ENCODE peak calls at places on chromosomes 3 and 15, in nine cellular contexts. V, P, F, G, J, U, H, Z and Y are unnamed samples.

GRCh38 chr3:101829066-101829830 is 20.1 kb upstream of the NFKBIZ start:
- DNase-seq in V (peak; percentile 49), P (peak; percentile 70), F (no peak), G (no peak), J (no peak), U (no peak), H (peak; percentile 66), Z (peak; percentile 74), Y (no peak)

GRCh38 chr3:184322731-184323487 is 8.5 kb downstream of the EIF4G1 start:
- DNase-seq in V (no peak), P (no peak), F (no peak), G (no peak), J (no peak), U (no peak), H (no peak), Z (peak; percentile 44), Y (no peak)

GRCh38 chr3:65871305-65872141 is 167.2 kb downstream of the MAGI1 start:
- DNase-seq in V (peak; percentile 52), P (no peak), F (no peak), G (peak; percentile 50), J (peak; percentile 73), U (no peak), H (no peak), Z (no peak), Y (peak; percentile 55)

GRCh38 chr3:194952882-194953281 is 267.2 kb downstream of the FAM43A start:
- DNase-seq in V (no peak), P (no peak), F (no peak), G (peak; percentile 21), J (peak; percentile 65), U (no peak), H (no peak), Z (no peak), Y (no peak)

GRCh38 chr3:114260152-114260551 is 22.8 kb upstream of the ZNF80 start:
- DNase-seq in V (no peak), P (no peak), F (no peak), G (no peak), J (no peak), U (no peak), H (no peak), Z (no peak), Y (no peak)

GRCh38 chr15:101148881-101149664 is 102.8 kb downstream of the CHSY1 start:
- DNase-seq in V (no peak), P (peak; percentile 37), F (no peak), G (peak; percentile 73), J (peak; percentile 90), U (no peak), H (no peak), Z (peak; percentile 51), Y (no peak)

GRCh38 chr3:46076606-46077005 is 49.3 kb upstream of the XCR1 start:
- DNase-seq in V (peak; percentile 14), P (no peak), F (peak; percentile 72), G (peak; percentile 13), J (no peak), U (no peak), H (peak; percentile 60), Z (peak; percentile 37), Y (no peak)

GRCh38 chr3:97860364-97860763 is 38.6 kb downstream of the CRYBG3 start:
- DNase-seq in V (no peak), P (no peak), F (no peak), G (no peak), J (no peak), U (no peak), H (no peak), Z (no peak), Y (no peak)

GRCh38 chr15:51708013-51708412 is 26.7 kb downstream of the SCG3 start:
- DNase-seq in V (no peak), P (no peak), F (no peak), G (no peak), J (no peak), U (no peak), H (no peak), Z (no peak), Y (no peak)

GRCh38 chr3:162134571-162134970 is 638.0 kb downstream of the OTOL1 start:
- DNase-seq in V (no peak), P (peak; percentile 16), F (peak; percentile 58), G (no peak), J (no peak), U (no peak), H (no peak), Z (no peak), Y (no peak)

GRCh38 chr3:32794487-32795308 is 23.1 kb upstream of the TRIM71 start:
- DNase-seq in V (no peak), P (peak; percentile 5), F (no peak), G (no peak), J (no peak), U (no peak), H (no peak), Z (no peak), Y (no peak)

GRCh38 chr3:166837535-166837934 is 542.6 kb downstream of the ZBBX start:
- DNase-seq in V (peak; percentile 7), P (no peak), F (peak; percentile 67), G (no peak), J (no peak), U (no peak), H (no peak), Z (no peak), Y (no peak)

GRCh38 chr3:196246612-196247308 is 30.4 kb downstream of the SLC51A start:
- DNase-seq in V (peak; percentile 84), P (peak; percentile 76), F (no peak), G (no peak), J (no peak), U (no peak), H (no peak), Z (peak; percentile 32), Y (no peak)

GRCh38 chr3:188868803-188869202 is 303.0 kb upstream of the TPRG1 start:
- DNase-seq in V (no peak), P (no peak), F (no peak), G (no peak), J (no peak), U (no peak), H (no peak), Z (no peak), Y (no peak)

DNA sequence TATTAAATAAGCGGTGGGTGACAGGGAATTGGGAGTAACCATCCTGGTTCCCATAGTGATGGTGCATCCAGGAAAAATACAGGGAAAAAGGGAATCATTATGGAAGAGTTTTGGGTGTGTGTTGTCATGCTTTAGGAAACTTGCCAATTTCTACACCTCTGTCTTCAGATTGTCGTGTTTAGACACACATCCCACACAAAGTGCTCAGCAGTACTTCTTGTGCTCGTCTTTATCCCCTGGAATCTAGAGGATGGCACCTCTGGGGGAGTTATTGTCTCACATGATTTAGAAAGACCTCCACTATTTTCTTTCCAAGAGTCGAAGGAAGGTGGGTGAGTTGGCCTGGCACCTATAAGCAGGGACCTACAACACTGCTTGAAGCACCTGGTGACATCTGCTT is 35.8 kb downstream of the CACNA1D start:
- DNase-seq in V (no peak), P (no peak), F (no peak), G (no peak), J (no peak), U (no peak), H (no peak), Z (no peak), Y (no peak)
- H3K4me3 ChIP-seq in V (no peak overlapping the region), P (no peak overlapping the region), F (no peak overlapping the region), G (no peak overlapping the region), J (no peak overlapping the region), U (no peak overlapping the region), H (no peak overlapping the region), Z (no peak overlapping the region), Y (no peak overlapping the region)

GRCh38 chr3:24494616-24495333 is at the start of gene THRB:
- DNase-seq in V (peak; percentile 43), P (no peak), F (peak; percentile 60), G (peak; percentile 48), J (peak; percentile 21), U (peak; percentile 60), H (peak; percentile 59), Z (peak; percentile 66), Y (no peak)

GRCh38 chr3:24495334-24495994 is 814 bp upstream of the THRB start:
- DNase-seq in V (no peak), P (no peak), F (no peak), G (no peak), J (no peak), U (no peak), H (no peak), Z (peak; percentile 21), Y (no peak)

GRCh38 chr3:24496529-24497482 is 2.2 kb upstream of the THRB start:
- DNase-seq in V (peak; percentile 89), P (peak; percentile 79), F (peak; percentile 41), G (peak; percentile 46), J (peak; percentile 38), U (peak; percentile 69), H (peak; percentile 93), Z (peak; percentile 95), Y (no peak)

GRCh38 chr3:24492971-24493551 is 1.6 kb downstream of the THRB start:
- DNase-seq in V (no peak), P (no peak), F (no peak), G (no peak), J (no peak), U (no peak), H (no peak), Z (no peak), Y (no peak)

GRCh38 chr3:24493951-24494615 is 567 bp downstream of the THRB start:
- DNase-seq in V (no peak), P (no peak), F (no peak), G (peak; percentile 20), J (no peak), U (peak; percentile 47), H (peak; percentile 56), Z (peak; percentile 59), Y (no peak)
- H3K4me3 ChIP-seq in V (peak overlapping the region; percentile 48), P (peak overlapping the region; percentile 56), F (peak overlapping the region; percentile 70), G (peak overlapping the region; percentile 37), J (no peak overlapping the region), U (peak overlapping the region; percentile 83), H (peak overlapping the region; percentile 63), Z (peak overlapping the region; percentile 69), Y (peak overlapping the region; percentile 84)

GRCh38 chr3:190534386-190534785 is 20.5 kb downstream of the IL1RAP start:
- DNase-seq in V (no peak), P (no peak), F (no peak), G (peak; percentile 13), J (no peak), U (no peak), H (no peak), Z (no peak), Y (no peak)
- H3K4me3 ChIP-seq in V (no peak overlapping the region), P (no peak overlapping the region), F (no peak overlapping the region), G (no peak overlapping the region), J (no peak overlapping the region), U (no peak overlapping the region), H (no peak overlapping the region), Z (no peak overlapping the region), Y (no peak overlapping the region)

GRCh38 chr15:58952751-58953150 is 19.3 kb upstream of the SLTM start:
- DNase-seq in V (peak; percentile 36), P (no peak), F (peak; percentile 42), G (peak; percentile 19), J (no peak), U (no peak), H (peak; percentile 44), Z (peak; percentile 47), Y (no peak)

GRCh38 chr15:58958811-58959210 is 25.3 kb upstream of the SLTM start:
- DNase-seq in V (no peak), P (no peak), F (no peak), G (no peak), J (no peak), U (no peak), H (no peak), Z (no peak), Y (no peak)

GRCh38 chr15:58962136-58962535 is 25.3 kb upstream of the RNF111 start:
- DNase-seq in V (no peak), P (no peak), F (no peak), G (no peak), J (no peak), U (no peak), H (no peak), Z (no peak), Y (no peak)

GRCh38 chr15:58962662-58963565 is 24.5 kb upstream of the RNF111 start:
- DNase-seq in V (no peak), P (no peak), F (no peak), G (no peak), J (no peak), U (no peak), H (no peak), Z (no peak), Y (no peak)

GRCh38 chr15:58957101-58957973 is 23.9 kb upstream of the SLTM start:
- DNase-seq in V (peak; percentile 52), P (peak; percentile 75), F (peak; percentile 89), G (peak; percentile 65), J (peak; percentile 76), U (peak; percentile 61), H (peak; percentile 68), Z (peak; percentile 71), Y (no peak)
- H3K4me3 ChIP-seq in V (no peak overlapping the region), P (no peak overlapping the region), F (peak overlapping the region; percentile 17), G (no peak overlapping the region), J (peak overlapping the region; percentile 12), U (no peak overlapping the region), H (no peak overlapping the region), Z (no peak overlapping the region), Y (no peak overlapping the region)